ENCODE peak calls at places on chromosomes 2 and 18, in ten cellular contexts. P is cardiac muscle cell, F is ovary, E is upper lobe of right lung, R is pancreas, M is left ventricle myocardium inferior, Q is uterus, I is neural progenitor cell, O is sigmoid colon, H is heart left ventricle. D is an unnamed sample. For H3K9me3, the result is how much of the 10 kb centered on the place peaks cover.

GRCh38 chr2:18626256-18626668 is 36.9 kb upstream of the NT5C1B start:
- DNase-seq in P (peak), F (no peak), E (no peak), R (no peak), M (no peak), Q (no peak), I (no peak), O (no peak), H (no peak), D (no peak)

GRCh38 chr2:217938038-217938437 is 64.8 kb downstream of the TNS1 start:
- DNase-seq in P (no peak), F (no peak), E (peak), R (no peak), M (peak), Q (no peak), I (no peak), O (no peak), H (peak), D (no peak)

GRCh38 chr2:101732199-101732598 is 34.7 kb downstream of the MAP4K4 start:
- DNase-seq in P (no peak), F (no peak), E (no peak), R (no peak), M (no peak), Q (no peak), I (no peak), O (no peak), H (no peak), D (no peak)

GRCh38 chr2:64839844-64840243 is 149.4 kb upstream of the SLC1A4 start:
- DNase-seq in P (no peak), F (no peak), E (no peak), R (no peak), M (no peak), Q (no peak), I (no peak), O (no peak), H (no peak), D (no peak)

GRCh38 chr2:43220982-43221659 is 5.3 kb downstream of the ZFP36L2 start:
- DNase-seq in P (peak), F (peak), E (peak), R (peak), M (peak), Q (peak), I (peak), O (peak), H (peak), D (peak)

GRCh38 chr18:48351216-48352050 is 57.8 kb downstream of the ZBTB7C start:
- DNase-seq in P (no peak), F (no peak), E (no peak), R (no peak), M (no peak), Q (no peak), I (no peak), O (no peak), H (no peak), D (no peak)

GRCh38 chr2:118003396-118003824 is 10.5 kb downstream of the CCDC93 start:
- DNase-seq in P (peak), F (no peak), E (no peak), R (peak), M (no peak), Q (no peak), I (peak), O (peak), H (peak), D (peak)

GRCh38 chr2:175837046-175837445 is 165.0 kb downstream of the LNPK start:
- DNase-seq in P (peak), F (peak), E (no peak), R (peak), M (no peak), Q (peak), I (no peak), O (no peak), H (no peak), D (no peak)

GRCh38 chr2:184598313-184599053 is at the start of gene ZNF804A:
- DNase-seq in P (peak), F (peak), E (peak), R (no peak), M (peak), Q (peak), I (peak), O (peak), H (peak), D (no peak)

GRCh38 chr2:36338827-36339145 is 16.8 kb upstream of the CRIM1 start:
- DNase-seq in P (peak), F (no peak), E (no peak), R (no peak), M (no peak), Q (no peak), I (no peak), O (no peak), H (no peak), D (no peak)

GRCh38 chr2:120751553-120751952 is 15.9 kb downstream of the GLI2 start:
- DNase-seq in P (no peak), F (no peak), E (no peak), R (no peak), M (no peak), Q (no peak), I (no peak), O (no peak), H (no peak), D (no peak)

GRCh38 chr2:174338626-174339570 is 4.1 kb downstream of the SP9 start:
- DNase-seq in P (no peak), F (no peak), E (no peak), R (no peak), M (no peak), Q (no peak), I (peak), O (no peak), H (no peak), D (no peak)

GRCh38 chr2:11270891-11271290 is 73.5 kb downstream of the ROCK2 start:
- DNase-seq in P (peak), F (no peak), E (no peak), R (no peak), M (no peak), Q (no peak), I (no peak), O (no peak), H (no peak), D (no peak)

GRCh38 chr2:158999458-158999857 is 31.0 kb downstream of the TANC1 start:
- DNase-seq in P (peak), F (no peak), E (no peak), R (no peak), M (no peak), Q (no peak), I (no peak), O (no peak), H (no peak), D (no peak)
- H3K27ac ChIP-seq in P (no peak), F (no peak), E (no peak), R (no peak), M (peak), Q (peak), I (no peak), O (peak), H (peak), D (no peak)

GRCh38 chr18:35592298-35592697 is 10.8 kb downstream of the GALNT1 start:
- DNase-seq in P (no peak), F (no peak), E (no peak), R (no peak), M (no peak), Q (no peak), I (no peak), O (no peak), H (no peak), D (no peak)

GRCh38 chr18:35585608-35586007 is 4.1 kb downstream of the GALNT1 start:
- DNase-seq in P (no peak), F (no peak), E (no peak), R (no peak), M (no peak), Q (no peak), I (no peak), O (no peak), H (no peak), D (no peak)

GRCh38 chr18:35588995-35589394 is 7.5 kb downstream of the GALNT1 start:
- DNase-seq in P (no peak), F (no peak), E (no peak), R (no peak), M (no peak), Q (no peak), I (peak), O (no peak), H (no peak), D (no peak)

GRCh38 chr18:35590935-35591334 is 9.4 kb downstream of the GALNT1 start:
- DNase-seq in P (no peak), F (no peak), E (no peak), R (no peak), M (no peak), Q (no peak), I (peak), O (no peak), H (no peak), D (no peak)

DNA sequence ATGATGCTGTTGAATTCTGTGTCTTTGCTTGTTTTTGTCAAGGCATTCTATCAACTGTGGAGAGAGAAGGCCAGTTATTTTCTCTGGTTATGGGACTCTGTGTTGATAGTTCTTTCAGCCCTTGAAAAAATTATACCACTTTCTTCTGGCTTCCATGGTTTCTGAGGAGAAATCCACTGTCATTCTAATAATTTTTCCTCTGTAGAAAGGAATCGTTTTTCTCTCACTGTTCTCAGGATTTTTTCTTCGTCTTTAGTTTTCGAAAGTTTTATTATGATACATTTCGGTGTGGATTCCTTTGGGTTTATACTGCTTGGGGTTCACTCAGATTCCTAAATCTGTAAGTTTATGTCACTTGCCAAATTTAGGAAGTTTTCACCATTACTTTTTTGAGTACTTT is 6.6 kb downstream of the GALNT1 start:
- DNase-seq in P (no peak), F (no peak), E (no peak), R (no peak), M (no peak), Q (no peak), I (no peak), O (no peak), H (no peak), D (no peak)
- H3K9me3 ChIP-seq in P (under half), F (under half), E (under half), R (under half), M (under half), Q (under half), I (under half), O (under half), H (under half), D (under half)

DNA sequence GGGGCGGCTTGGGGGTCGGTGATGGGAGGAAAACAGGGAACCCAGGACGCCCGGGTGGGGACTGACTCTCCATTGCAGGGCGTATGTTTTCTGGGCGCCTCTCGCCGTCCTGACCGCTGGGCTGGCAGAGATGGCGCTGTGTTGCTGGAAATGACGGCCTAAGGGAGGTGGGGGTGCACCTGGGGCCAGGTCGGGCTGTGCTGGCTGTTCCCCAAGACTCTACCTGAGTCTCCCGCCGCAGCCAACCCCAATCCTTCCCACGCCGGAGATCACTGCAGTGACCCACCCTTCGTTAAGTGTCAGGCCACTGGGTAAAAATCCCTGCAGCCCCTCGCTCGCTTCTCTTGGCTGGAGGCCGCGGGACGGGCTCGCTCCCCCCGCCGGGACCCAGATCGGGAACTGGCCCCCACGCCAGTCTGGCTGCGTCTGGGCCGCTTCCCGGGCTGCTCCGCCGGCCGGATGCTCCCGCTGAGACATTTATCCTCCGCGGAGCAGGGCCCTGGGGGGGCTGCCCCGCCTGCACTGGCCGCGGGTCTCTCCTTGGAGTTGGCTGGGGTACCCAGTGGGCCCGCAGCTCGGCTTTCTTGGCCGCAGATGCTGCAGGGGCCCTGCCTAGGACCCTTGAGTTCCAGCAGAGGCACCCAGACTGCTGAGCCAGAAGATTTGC is 7.8 kb upstream of the ARMC9 start:
- DNase-seq in P (peak), F (peak), E (peak), R (peak), M (peak), Q (peak), I (peak), O (peak), H (peak), D (no peak)
- TF ChIP-seq CTCF in P (peak), F (no peak), E (peak), R (no peak), M (no peak), Q (no peak), I (peak), O (no peak), H (no peak), D (no peak)

DNA sequence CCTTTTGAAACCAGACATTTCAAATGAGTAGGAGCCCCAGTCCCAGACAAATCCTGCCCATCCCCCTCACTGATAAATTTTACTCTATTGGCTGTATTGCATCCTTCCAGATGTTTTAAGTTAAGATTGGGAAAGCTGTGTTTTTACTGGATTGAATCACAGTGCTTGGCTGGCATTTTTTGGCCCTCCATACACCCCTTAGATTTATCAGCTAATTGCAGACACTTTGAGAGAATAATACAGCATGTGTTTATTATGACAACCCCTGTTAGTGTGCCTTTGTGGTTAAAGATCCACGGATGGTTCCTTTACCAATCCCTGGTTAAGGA is 74.9 kb downstream of the ANTXR1 start:
- DNase-seq in P (peak), F (no peak), E (no peak), R (no peak), M (no peak), Q (no peak), I (no peak), O (no peak), H (no peak), D (no peak)
- H3K27ac ChIP-seq in P (no peak), F (no peak), E (no peak), R (no peak), M (peak), Q (no peak), I (no peak), O (peak), H (peak), D (no peak)

DNA sequence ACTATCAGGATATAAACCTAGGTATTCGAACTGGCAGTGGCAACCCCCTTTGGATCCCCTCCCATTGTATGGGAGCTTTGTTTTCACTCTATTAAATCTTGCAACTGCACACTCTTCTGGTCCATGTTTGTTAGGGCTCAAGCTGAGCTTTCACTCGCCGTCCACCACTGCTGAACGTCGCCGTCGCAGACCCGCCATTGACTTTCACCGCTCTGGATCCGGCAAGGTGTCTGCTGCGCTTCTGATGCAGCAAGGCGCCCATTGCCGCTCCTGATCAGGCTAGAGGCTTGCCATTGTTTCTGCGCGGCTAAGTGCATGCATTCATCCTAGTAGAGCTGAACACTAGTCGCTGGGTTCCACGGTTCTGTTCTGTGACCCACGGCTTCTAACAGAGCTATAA is 69.1 kb downstream of the LCLAT1 start:
- DNase-seq in P (no peak), F (no peak), E (no peak), R (no peak), M (no peak), Q (no peak), I (no peak), O (no peak), H (no peak), D (no peak)
- H3K9me3 ChIP-seq in P (under half), F (under half), E (under half), R (under half), M (under half), Q (under half), I (under half), O (under half), H (under half), D (under half)

GRCh38 chr18:23810396-23810795 is 121.1 kb downstream of the LAMA3 start:
- DNase-seq in P (no peak), F (no peak), E (no peak), R (no peak), M (no peak), Q (no peak), I (no peak), O (no peak), H (no peak), D (no peak)

GRCh38 chr18:23811176-23811575 is 121.9 kb downstream of the LAMA3 start:
- DNase-seq in P (no peak), F (no peak), E (no peak), R (no peak), M (no peak), Q (no peak), I (no peak), O (no peak), H (no peak), D (no peak)

GRCh38 chr18:23809411-23809810 is 120.2 kb downstream of the LAMA3 start:
- DNase-seq in P (no peak), F (no peak), E (no peak), R (no peak), M (no peak), Q (peak), I (no peak), O (no peak), H (no peak), D (no peak)

GRCh38 chr18:23814977-23815614 is 125.8 kb downstream of the LAMA3 start:
- DNase-seq in P (no peak), F (peak), E (no peak), R (no peak), M (peak), Q (no peak), I (no peak), O (no peak), H (peak), D (no peak)

GRCh38 chr18:23812566-23813440 is 123.5 kb downstream of the LAMA3 start:
- DNase-seq in P (peak), F (no peak), E (no peak), R (no peak), M (no peak), Q (no peak), I (no peak), O (no peak), H (no peak), D (no peak)
- TF ChIP-seq CTCF in P (peak), F (no peak), E (peak), R (peak), M (peak), Q (peak), I (peak), O (peak), H (peak), D (peak)

DNA sequence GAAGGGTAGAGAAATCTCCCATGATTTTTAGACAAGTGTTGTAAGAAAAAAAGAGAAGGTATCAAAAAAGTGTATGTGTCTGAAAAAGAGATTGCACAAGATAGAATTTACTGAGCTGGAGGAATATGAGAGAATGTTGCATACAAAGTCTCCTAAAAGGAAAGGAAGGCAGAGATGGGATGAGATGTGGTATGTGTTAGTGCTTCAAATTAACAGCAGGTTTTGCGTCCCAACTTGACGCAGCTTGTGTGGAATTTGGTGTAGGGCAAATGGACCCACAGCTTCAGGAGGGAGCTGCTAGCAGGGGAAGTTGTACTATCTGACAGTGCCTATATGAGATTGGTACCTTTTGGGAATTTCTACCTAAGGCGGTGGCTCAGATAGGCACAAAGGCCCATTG is 9.0 kb upstream of the RASGRP3 start:
- DNase-seq in P (no peak), F (no peak), E (no peak), R (no peak), M (no peak), Q (no peak), I (no peak), O (no peak), H (no peak), D (no peak)
- H3K27ac ChIP-seq in P (no peak), F (no peak), E (no peak), R (no peak), M (peak), Q (no peak), I (no peak), O (no peak), H (peak), D (no peak)

GRCh38 chr2:172253190-172254052 is 150.7 kb upstream of the DLX2 start:
- DNase-seq in P (peak), F (no peak), E (no peak), R (peak), M (no peak), Q (no peak), I (no peak), O (no peak), H (peak), D (peak)

GRCh38 chr2:172259835-172260234 is 157.1 kb upstream of the DLX2 start:
- DNase-seq in P (no peak), F (no peak), E (no peak), R (no peak), M (no peak), Q (no peak), I (peak), O (no peak), H (no peak), D (no peak)

GRCh38 chr2:172261292-172261691 is 158.6 kb upstream of the DLX2 start:
- DNase-seq in P (no peak), F (no peak), E (no peak), R (no peak), M (no peak), Q (no peak), I (no peak), O (no peak), H (no peak), D (no peak)

GRCh38 chr2:172260379-172260778 is 157.7 kb upstream of the DLX2 start:
- DNase-seq in P (no peak), F (no peak), E (no peak), R (no peak), M (no peak), Q (no peak), I (no peak), O (no peak), H (no peak), D (no peak)

DNA sequence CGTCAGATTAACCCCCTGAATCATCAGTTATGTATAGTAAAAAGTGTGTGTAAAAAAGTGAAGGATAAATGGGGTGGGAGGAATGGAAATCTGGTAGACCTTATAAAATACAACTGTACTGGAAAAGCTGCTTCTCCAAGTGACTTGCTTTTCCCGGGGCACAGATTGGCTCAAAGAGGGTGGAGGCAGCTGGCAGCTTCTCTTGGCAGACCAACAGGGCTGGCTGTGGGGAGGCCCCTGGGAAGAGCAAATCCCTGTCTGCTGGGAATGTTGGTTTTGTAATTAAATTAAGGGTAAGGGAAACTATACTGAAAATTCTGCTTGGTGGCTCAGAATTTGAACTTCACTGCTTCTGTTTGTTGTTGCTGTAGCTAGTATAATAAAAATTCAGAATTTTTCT is 154.2 kb upstream of the DLX2 start:
- DNase-seq in P (no peak), F (no peak), E (no peak), R (no peak), M (no peak), Q (no peak), I (no peak), O (no peak), H (no peak), D (no peak)
- H3K9me3 ChIP-seq in P (under half), F (under half), E (under half), R (under half), M (under half), Q (under half), I (under half), O (under half), H (under half), D (under half)

D was measured in CD4-positive, alpha-beta T cell.